ENCODE peak calls at places on chromosomes 11 and 22, in four cellular contexts. B is psoas muscle; T is stimulated activated CD4-positive, alpha-beta T cell treated with anti-CD3 and anti-CD28 coated beads, Interleukin-1b, Interleukin-23, amount 100 ng/mL, for 48 hours; L is EL. H is an unnamed sample.

GRCh38 chr11:134425816-134426536 is 13.9 kb upstream of the B3GAT1 start:
- DNase-seq in B (no peak), T (no peak), L (no peak), H (no peak)

GRCh38 chr22:19766235-19766505 is 5.6 kb downstream of the TBX1 start:
- DNase-seq in B (no peak), T (no peak), L (no peak), H (no peak)

GRCh38 chr11:132623496-132623895 is 908.8 kb downstream of the OPCML start:
- DNase-seq in B (no peak), T (no peak), L (no peak), H (no peak)

GRCh38 chr22:49600891-49601431 is 226.7 kb downstream of the BRD1 start:
- DNase-seq in B (no peak), T (no peak), L (no peak), H (no peak)

GRCh38 chr11:27028653-27029052 is 12.0 kb upstream of the BBOX1 start:
- DNase-seq in B (no peak), T (no peak), L (no peak), H (no peak)

GRCh38 chr11:2669926-2670469 is 29.8 kb downstream of the KCNQ1OT1 start:
- DNase-seq in B (no peak), T (no peak), L (no peak), H (no peak)

GRCh38 chr22:38240734-38241252 is 32.0 kb downstream of the TMEM184B start:
- DNase-seq in B (peak; percentile 60), T (no peak), L (peak; percentile 91), H (peak; percentile 83)

GRCh38 chr11:34773211-34773610 is 143.0 kb downstream of the APIP start:
- DNase-seq in B (no peak), T (no peak), L (no peak), H (no peak)

GRCh38 chr11:11722861-11723260 is 101.1 kb upstream of the GALNT18 start:
- DNase-seq in B (no peak), T (no peak), L (no peak), H (no peak)

GRCh38 chr11:1448882-1449281 is 37.7 kb downstream of the MOB2 start:
- DNase-seq in B (no peak), T (no peak), L (no peak), H (no peak)

GRCh38 chr11:42066113-42066512 is 606.7 kb upstream of the LRRC4C start:
- DNase-seq in B (no peak), T (no peak), L (no peak), H (no peak)